ENCODE peak calls at places on chromosomes 2 and 18, in six cellular contexts. One of them, this sample, is unnamed.

GRCh38 chr2:106058469-106059137 is 135.5 kb downstream of the UXS1 start:
- DNase-seq in Peyer's patch: no peak
- DNase-seq in left cardiac atrium: no peak
- DNase-seq in stimulated activated naive B cell treated with anti-CD40 and anti-IgM and Interleukin-4, amounts not matched to agents 10 μg/mL and 1 μg/mL and 100 μg/mL, for 72 hours: no peak
- DNase-seq in fibroblast of lung: no peak
- DNase-seq in cardiac fibroblast: no peak
- DNase-seq in this sample: no peak

GRCh38 chr18:61738488-61738887 is 154.3 kb downstream of the RNF152 start:
- DNase-seq in fibroblast of lung: peak
- DNase-seq in cardiac fibroblast: peak
- DNase-seq in stimulated activated naive B cell treated with anti-CD40 and anti-IgM and Interleukin-4, amounts not matched to agents 10 μg/mL and 1 μg/mL and 100 μg/mL, for 72 hours: no peak
- DNase-seq in left cardiac atrium: no peak
- DNase-seq in Peyer's patch: peak
- DNase-seq in this sample: peak

GRCh38 chr2:229714736-229715541 is 584 bp upstream of the DNER start:
- DNase-seq in left cardiac atrium: peak
- DNase-seq in fibroblast of lung: peak
- DNase-seq in Peyer's patch: peak
- DNase-seq in stimulated activated naive B cell treated with anti-CD40 and anti-IgM and Interleukin-4, amounts not matched to agents 10 μg/mL and 1 μg/mL and 100 μg/mL, for 72 hours: peak
- DNase-seq in cardiac fibroblast: peak
- DNase-seq in this sample: peak

GRCh38 chr18:77970814-77971213 is 721.2 kb downstream of the GALR1 start:
- DNase-seq in Peyer's patch: no peak
- DNase-seq in fibroblast of lung: no peak
- DNase-seq in cardiac fibroblast: no peak
- DNase-seq in left cardiac atrium: no peak
- DNase-seq in stimulated activated naive B cell treated with anti-CD40 and anti-IgM and Interleukin-4, amounts not matched to agents 10 μg/mL and 1 μg/mL and 100 μg/mL, for 72 hours: no peak
- DNase-seq in this sample: no peak

GRCh38 chr2:55555977-55556376 is 36.5 kb downstream of the CFAP36 start:
- DNase-seq in left cardiac atrium: no peak
- DNase-seq in stimulated activated naive B cell treated with anti-CD40 and anti-IgM and Interleukin-4, amounts not matched to agents 10 μg/mL and 1 μg/mL and 100 μg/mL, for 72 hours: no peak
- DNase-seq in cardiac fibroblast: peak
- DNase-seq in fibroblast of lung: no peak
- DNase-seq in Peyer's patch: no peak
- DNase-seq in this sample: no peak

GRCh38 chr2:157443090-157443489 is 799 bp downstream of the CYTIP start:
- DNase-seq in cardiac fibroblast: no peak
- DNase-seq in stimulated activated naive B cell treated with anti-CD40 and anti-IgM and Interleukin-4, amounts not matched to agents 10 μg/mL and 1 μg/mL and 100 μg/mL, for 72 hours: no peak
- DNase-seq in left cardiac atrium: no peak
- DNase-seq in fibroblast of lung: no peak
- DNase-seq in Peyer's patch: no peak
- DNase-seq in this sample: no peak

GRCh38 chr2:44120428-44120827 is 48.2 kb upstream of the PPM1B start:
- DNase-seq in stimulated activated naive B cell treated with anti-CD40 and anti-IgM and Interleukin-4, amounts not matched to agents 10 μg/mL and 1 μg/mL and 100 μg/mL, for 72 hours: no peak
- DNase-seq in Peyer's patch: no peak
- DNase-seq in cardiac fibroblast: peak
- DNase-seq in left cardiac atrium: no peak
- DNase-seq in fibroblast of lung: peak
- DNase-seq in this sample: peak

GRCh38 chr2:175476950-175477349 is 295.4 kb upstream of the ATP5MC3 start:
- DNase-seq in stimulated activated naive B cell treated with anti-CD40 and anti-IgM and Interleukin-4, amounts not matched to agents 10 μg/mL and 1 μg/mL and 100 μg/mL, for 72 hours: no peak
- DNase-seq in fibroblast of lung: no peak
- DNase-seq in cardiac fibroblast: no peak
- DNase-seq in Peyer's patch: no peak
- DNase-seq in left cardiac atrium: peak
- DNase-seq in this sample: no peak

GRCh38 chr2:178190938-178191910 is 3.1 kb upstream of the OSBPL6 start:
- DNase-seq in Peyer's patch: no peak
- DNase-seq in left cardiac atrium: no peak
- DNase-seq in fibroblast of lung: no peak
- DNase-seq in cardiac fibroblast: no peak
- DNase-seq in stimulated activated naive B cell treated with anti-CD40 and anti-IgM and Interleukin-4, amounts not matched to agents 10 μg/mL and 1 μg/mL and 100 μg/mL, for 72 hours: no peak
- DNase-seq in this sample: no peak

GRCh38 chr18:48152549-48152948 is 222.1 kb upstream of the SMAD2 start:
- DNase-seq in Peyer's patch: no peak
- DNase-seq in cardiac fibroblast: peak
- DNase-seq in stimulated activated naive B cell treated with anti-CD40 and anti-IgM and Interleukin-4, amounts not matched to agents 10 μg/mL and 1 μg/mL and 100 μg/mL, for 72 hours: no peak
- DNase-seq in fibroblast of lung: peak
- DNase-seq in left cardiac atrium: no peak
- DNase-seq in this sample: peak

GRCh38 chr2:196279496-196279895 is 108.1 kb upstream of the STK17B start:
- DNase-seq in fibroblast of lung: no peak
- DNase-seq in left cardiac atrium: no peak
- DNase-seq in stimulated activated naive B cell treated with anti-CD40 and anti-IgM and Interleukin-4, amounts not matched to agents 10 μg/mL and 1 μg/mL and 100 μg/mL, for 72 hours: no peak
- DNase-seq in cardiac fibroblast: no peak
- DNase-seq in Peyer's patch: no peak
- DNase-seq in this sample: peak

GRCh38 chr2:42095923-42096408 is 48.1 kb downstream of the PKDCC start:
- DNase-seq in Peyer's patch: peak
- DNase-seq in cardiac fibroblast: peak
- DNase-seq in stimulated activated naive B cell treated with anti-CD40 and anti-IgM and Interleukin-4, amounts not matched to agents 10 μg/mL and 1 μg/mL and 100 μg/mL, for 72 hours: no peak
- DNase-seq in fibroblast of lung: peak
- DNase-seq in left cardiac atrium: peak
- DNase-seq in this sample: peak

GRCh38 chr18:7221424-7222155 is 9.3 kb upstream of the LRRC30 start:
- DNase-seq in left cardiac atrium: no peak
- DNase-seq in fibroblast of lung: peak
- DNase-seq in cardiac fibroblast: peak
- DNase-seq in Peyer's patch: peak
- DNase-seq in stimulated activated naive B cell treated with anti-CD40 and anti-IgM and Interleukin-4, amounts not matched to agents 10 μg/mL and 1 μg/mL and 100 μg/mL, for 72 hours: no peak
- DNase-seq in this sample: peak

GRCh38 chr2:188293601-188294482 is 2.2 kb downstream of the GULP1 start:
- DNase-seq in stimulated activated naive B cell treated with anti-CD40 and anti-IgM and Interleukin-4, amounts not matched to agents 10 μg/mL and 1 μg/mL and 100 μg/mL, for 72 hours: no peak
- DNase-seq in left cardiac atrium: peak
- DNase-seq in Peyer's patch: peak
- DNase-seq in fibroblast of lung: peak
- DNase-seq in cardiac fibroblast: peak
- DNase-seq in this sample: peak

GRCh38 chr2:8223731-8224678 is 457.9 kb upstream of the ID2 start:
- DNase-seq in stimulated activated naive B cell treated with anti-CD40 and anti-IgM and Interleukin-4, amounts not matched to agents 10 μg/mL and 1 μg/mL and 100 μg/mL, for 72 hours: no peak
- DNase-seq in cardiac fibroblast: no peak
- DNase-seq in Peyer's patch: no peak
- DNase-seq in fibroblast of lung: no peak
- DNase-seq in left cardiac atrium: no peak
- DNase-seq in this sample: no peak

GRCh38 chr18:59700535-59700967 is 3.3 kb upstream of the CCBE1 start:
- DNase-seq in Peyer's patch: no peak
- DNase-seq in left cardiac atrium: no peak
- DNase-seq in cardiac fibroblast: no peak
- DNase-seq in fibroblast of lung: peak
- DNase-seq in stimulated activated naive B cell treated with anti-CD40 and anti-IgM and Interleukin-4, amounts not matched to agents 10 μg/mL and 1 μg/mL and 100 μg/mL, for 72 hours: no peak
- DNase-seq in this sample: no peak

GRCh38 chr2:4962419-4962818 is 729.8 kb upstream of the SOX11 start:
- DNase-seq in left cardiac atrium: no peak
- DNase-seq in Peyer's patch: no peak
- DNase-seq in fibroblast of lung: no peak
- DNase-seq in cardiac fibroblast: no peak
- DNase-seq in stimulated activated naive B cell treated with anti-CD40 and anti-IgM and Interleukin-4, amounts not matched to agents 10 μg/mL and 1 μg/mL and 100 μg/mL, for 72 hours: no peak
- DNase-seq in this sample: no peak

GRCh38 chr2:156319811-156320490 is 12.6 kb downstream of the NR4A2 start:
- DNase-seq in Peyer's patch: peak
- DNase-seq in cardiac fibroblast: no peak
- DNase-seq in stimulated activated naive B cell treated with anti-CD40 and anti-IgM and Interleukin-4, amounts not matched to agents 10 μg/mL and 1 μg/mL and 100 μg/mL, for 72 hours: no peak
- DNase-seq in fibroblast of lung: no peak
- DNase-seq in left cardiac atrium: peak
- DNase-seq in this sample: no peak

GRCh38 chr2:68225119-68225632 is 27.2 kb downstream of the PPP3R1 start:
- DNase-seq in stimulated activated naive B cell treated with anti-CD40 and anti-IgM and Interleukin-4, amounts not matched to agents 10 μg/mL and 1 μg/mL and 100 μg/mL, for 72 hours: no peak
- DNase-seq in fibroblast of lung: peak
- DNase-seq in cardiac fibroblast: peak
- DNase-seq in Peyer's patch: peak
- DNase-seq in left cardiac atrium: no peak
- DNase-seq in this sample: no peak

GRCh38 chr2:105068387-105068786 is 30.5 kb downstream of the MRPS9 start:
- DNase-seq in cardiac fibroblast: no peak
- DNase-seq in left cardiac atrium: no peak
- DNase-seq in Peyer's patch: no peak
- DNase-seq in fibroblast of lung: no peak
- DNase-seq in stimulated activated naive B cell treated with anti-CD40 and anti-IgM and Interleukin-4, amounts not matched to agents 10 μg/mL and 1 μg/mL and 100 μg/mL, for 72 hours: no peak
- DNase-seq in this sample: no peak

GRCh38 chr2:20231632-20232031 is 6.7 kb upstream of the SDC1 start:
- DNase-seq in left cardiac atrium: no peak
- DNase-seq in Peyer's patch: peak
- DNase-seq in fibroblast of lung: no peak
- DNase-seq in cardiac fibroblast: no peak
- DNase-seq in stimulated activated naive B cell treated with anti-CD40 and anti-IgM and Interleukin-4, amounts not matched to agents 10 μg/mL and 1 μg/mL and 100 μg/mL, for 72 hours: no peak
- DNase-seq in this sample: peak